ENCODE peak calls at places on chromosomes 5 and 9, in five cellular contexts. J is thyroid gland, I is glutamatergic neuron, Z is osteocyte, D is progenitor cell of endocrine pancreas. A is an unnamed sample.

GRCh38 chr5:90809695-90810094 is 251.1 kb downstream of the ADGRV1 start:
- DNase-seq in J (no peak), I (no peak), Z (no peak), D (no peak), A (no peak)

GRCh38 chr5:77168187-77168883 is 42.1 kb upstream of the PDE8B start:
- DNase-seq in J (peak; percentile 96), I (no peak), Z (no peak), D (no peak), A (peak; percentile 38)

GRCh38 chr5:143479394-143479793 is 75.9 kb upstream of the NR3C1 start:
- DNase-seq in J (no peak), I (no peak), Z (no peak), D (no peak), A (no peak)

GRCh38 chr5:164422400-164422799 is 917.0 kb downstream of the MAT2B start:
- DNase-seq in J (peak; percentile 42), I (peak; percentile 51), Z (no peak), D (no peak), A (no peak)

GRCh38 chr5:15385037-15385436 is 114.9 kb upstream of the FBXL7 start:
- DNase-seq in J (no peak), I (no peak), Z (no peak), D (no peak), A (no peak)

GRCh38 chr5:163631846-163632245 is 126.4 kb downstream of the MAT2B start:
- DNase-seq in J (no peak), I (no peak), Z (no peak), D (no peak), A (no peak)

GRCh38 chr9:126612813-126613641 is 701 bp upstream of the LMX1B start:
- DNase-seq in J (no peak), I (peak; percentile 23), Z (no peak), D (no peak), A (no peak)

GRCh38 chr5:141121563-141121962 is at the start of gene PCDHB4:
- DNase-seq in J (no peak), I (no peak), Z (no peak), D (no peak), A (no peak)

GRCh38 chr5:52799358-52799982 is 11.8 kb downstream of the ITGA1 start:
- DNase-seq in J (peak; percentile 73), I (no peak), Z (peak; percentile 87), D (peak; percentile 23), A (no peak)

GRCh38 chr9:78462616-78463015 is 165.7 kb downstream of the PSAT1 start:
- DNase-seq in J (no peak), I (no peak), Z (no peak), D (no peak), A (no peak)

GRCh38 chr9:71734953-71735352 is 33.4 kb downstream of the CEMIP2 start:
- DNase-seq in J (no peak), I (no peak), Z (no peak), D (no peak), A (no peak)

GRCh38 chr5:139885172-139885856 is 89.7 kb downstream of the PSD2 start:
- DNase-seq in J (no peak), I (no peak), Z (no peak), D (no peak), A (no peak)

GRCh38 chr5:172985596-172985995 is 2.0 kb downstream of the ATP6V0E1 start:
- DNase-seq in J (no peak), I (no peak), Z (no peak), D (no peak), A (no peak)

GRCh38 chr5:123835421-123835820 is 323.4 kb downstream of the CSNK1G3 start:
- DNase-seq in J (no peak), I (no peak), Z (no peak), D (no peak), A (no peak)

GRCh38 chr9:104269374-104269773 is 175.3 kb downstream of the SMC2 start:
- DNase-seq in J (no peak), I (no peak), Z (no peak), D (no peak), A (no peak)

GRCh38 chr5:10502578-10502977 is 60.9 kb downstream of the ROPN1L start:
- DNase-seq in J (no peak), I (no peak), Z (no peak), D (no peak), A (no peak)

GRCh38 chr9:21141427-21141882 is at the start of gene IFNW1:
- DNase-seq in J (no peak), I (no peak), Z (no peak), D (no peak), A (no peak)

GRCh38 chr5:161001604-161002003 is 149.6 kb upstream of the ATP10B start:
- DNase-seq in J (no peak), I (no peak), Z (no peak), D (no peak), A (no peak)

GRCh38 chr9:86892576-86892975 is 54.7 kb downstream of the GAS1 start:
- DNase-seq in J (no peak), I (no peak), Z (no peak), D (no peak), A (no peak)

GRCh38 chr9:116482740-116483139 is 204.4 kb upstream of the TRIM32 start:
- DNase-seq in J (peak; percentile 81), I (no peak), Z (no peak), D (no peak), A (no peak)

GRCh38 chr5:36575367-36575781 is 31.0 kb upstream of the SLC1A3 start:
- DNase-seq in J (no peak), I (no peak), Z (no peak), D (no peak), A (no peak)

GRCh38 chr5:132060501-132061161 is at the start of gene IL3:
- DNase-seq in J (no peak), I (peak; percentile 4), Z (peak; percentile 75), D (no peak), A (no peak)

GRCh38 chr5:61624553-61624952 is 292.5 kb downstream of the ZSWIM6 start:
- DNase-seq in J (no peak), I (no peak), Z (no peak), D (no peak), A (no peak)

GRCh38 chr9:137545123-137545522 is 5.1 kb downstream of the PNPLA7 start:
- DNase-seq in J (peak; percentile 14), I (no peak), Z (no peak), D (no peak), A (no peak)

GRCh38 chr9:4665357-4665756 is 923 bp downstream of the SPATA6L start:
- DNase-seq in J (no peak), I (no peak), Z (no peak), D (no peak), A (no peak)

GRCh38 chr5:71719092-71719964 is at the start of gene CARTPT:
- DNase-seq in J (peak; percentile 46), I (peak; percentile 29), Z (no peak), D (peak; percentile 62), A (no peak)

GRCh38 chr5:181121675-181122561 is 9.1 kb downstream of the OR2V1 start:
- DNase-seq in J (no peak), I (no peak), Z (peak; percentile 66), D (no peak), A (no peak)

GRCh38 chr5:138463335-138464017 is 1.8 kb upstream of the EGR1 start:
- DNase-seq in J (peak; percentile 64), I (peak; percentile 49), Z (no peak), D (no peak), A (no peak)

GRCh38 chr9:110111868-110112267 is 96.1 kb downstream of the C9orf152 start:
- DNase-seq in J (no peak), I (no peak), Z (no peak), D (no peak), A (no peak)

GRCh38 chr5:178477224-178478201 is 112.7 kb downstream of the COL23A1 start:
- DNase-seq in J (no peak), I (no peak), Z (no peak), D (no peak), A (no peak)

GRCh38 chr9:96027271-96028131 is 152.0 kb downstream of the ERCC6L2 start:
- DNase-seq in J (peak; percentile 58), I (peak; percentile 44), Z (no peak), D (no peak), A (no peak)